ENCODE peak calls at places on chromosomes 12 and 14, in ten cellular contexts. E is SK-N-SH, O is K562, S is suprapubic skin, L is stomach, Q is esophagus muscularis mucosa, R is GM23338, G is endothelial cell of umbilical vein, H is HepG2, K is prostate gland. T is an unnamed sample. For H3K36me3 and H3K4me1, the result is how much of the 10 kb centered on the place peaks cover.

GRCh38 chr12:54019924-54020586 is 8.2 kb upstream of the HOXC6 start:
- DNase-seq in E (no peak), O (no peak), S (no peak), L (no peak), Q (no peak), R (no peak), G (no peak), H (no peak), K (no peak), T (no peak)

GRCh38 chr12:13101854-13102375 is 1.6 kb downstream of the GSG1 start:
- DNase-seq in E (no peak), O (no peak), S (no peak), L (no peak), Q (peak), R (no peak), G (peak), H (peak), K (peak), T (no peak)

GRCh38 chr14:100903672-100904185 is at the start of gene RTL1:
- DNase-seq in E (peak), O (no peak), S (no peak), L (no peak), Q (peak), R (no peak), G (no peak), H (no peak), K (no peak), T (peak)

GRCh38 chr14:41034969-41035368 is 571.7 kb upstream of the LRFN5 start:
- DNase-seq in E (no peak), O (no peak), S (no peak), L (no peak), Q (no peak), R (no peak), G (no peak), H (no peak), K (no peak), T (no peak)

GRCh38 chr12:1972856-1973317 is 31.4 kb downstream of the DCP1B start:
- DNase-seq in E (no peak), O (no peak), S (no peak), L (no peak), Q (no peak), R (no peak), G (peak), H (no peak), K (peak), T (no peak)

GRCh38 chr12:123958462-123958861 is 14.2 kb downstream of the CCDC92 start:
- DNase-seq in E (no peak), O (no peak), S (no peak), L (no peak), Q (no peak), R (no peak), G (no peak), H (no peak), K (no peak), T (no peak)

GRCh38 chr12:6096527-6096926 is 27.9 kb downstream of the VWF start:
- DNase-seq in E (no peak), O (no peak), S (no peak), L (no peak), Q (no peak), R (no peak), G (no peak), H (no peak), K (no peak), T (no peak)

GRCh38 chr14:53325176-53325806 is 172.2 kb upstream of the DDHD1 start:
- DNase-seq in E (peak), O (no peak), S (no peak), L (no peak), Q (no peak), R (peak), G (no peak), H (no peak), K (no peak), T (no peak)

GRCh38 chr12:115337693-115338543 is 653.9 kb upstream of the TBX3 start:
- DNase-seq in E (no peak), O (no peak), S (no peak), L (no peak), Q (no peak), R (peak), G (peak), H (peak), K (peak), T (no peak)

GRCh38 chr14:69475194-69475818 is 9.2 kb upstream of the PLEKHD1 start:
- DNase-seq in E (peak), O (no peak), S (no peak), L (no peak), Q (no peak), R (peak), G (peak), H (peak), K (no peak), T (no peak)

GRCh38 chr12:89412665-89413064 is 60.4 kb upstream of the DUSP6 start:
- DNase-seq in E (no peak), O (no peak), S (no peak), L (no peak), Q (peak), R (no peak), G (no peak), H (no peak), K (no peak), T (no peak)

GRCh38 chr14:76407449-76408150 is 31.7 kb downstream of the ESRRB start:
- DNase-seq in E (no peak), O (no peak), S (no peak), L (no peak), Q (no peak), R (no peak), G (no peak), H (no peak), K (no peak), T (no peak)

GRCh38 chr14:51019089-51019488 is 74.8 kb upstream of the PYGL start:
- DNase-seq in E (no peak), O (no peak), S (no peak), L (no peak), Q (no peak), R (no peak), G (no peak), H (no peak), K (no peak), T (no peak)

GRCh38 chr14:69760810-69761209 is 6.1 kb upstream of the SRSF5 start:
- DNase-seq in E (no peak), O (no peak), S (no peak), L (no peak), Q (no peak), R (no peak), G (peak), H (no peak), K (no peak), T (no peak)

GRCh38 chr12:131773582-131774221 is 54.5 kb upstream of the MMP17 start:
- DNase-seq in E (no peak), O (no peak), S (no peak), L (no peak), Q (no peak), R (peak), G (no peak), H (no peak), K (no peak), T (peak)

DNA sequence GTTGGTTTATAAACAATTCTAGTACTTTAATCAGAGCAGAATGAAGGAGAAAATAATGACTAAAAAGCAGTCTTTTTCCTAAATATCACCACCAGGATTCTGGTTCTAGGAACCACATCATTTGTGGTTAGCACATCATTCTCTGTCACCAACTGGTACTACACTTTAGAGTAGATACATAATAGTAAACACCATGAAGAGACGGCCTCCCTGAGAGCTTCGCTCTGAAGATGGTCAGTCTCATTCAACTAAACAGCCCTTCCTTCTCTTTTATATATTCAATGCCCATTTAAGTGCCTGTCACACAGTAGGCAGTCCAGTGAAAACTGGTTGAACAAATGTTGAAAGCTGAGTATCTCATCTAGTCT is 10.9 kb downstream of the SLC38A2 start:
- DNase-seq in E (no peak), O (no peak), S (no peak), L (no peak), Q (no peak), R (no peak), G (no peak), H (no peak), K (no peak), T (no peak)
- H3K36me3 ChIP-seq in E (half or more), O (half or more), S (half or more), L (half or more), Q (half or more), R (half or more), G (under half), H (under half), K (under half), T (half or more)

DNA sequence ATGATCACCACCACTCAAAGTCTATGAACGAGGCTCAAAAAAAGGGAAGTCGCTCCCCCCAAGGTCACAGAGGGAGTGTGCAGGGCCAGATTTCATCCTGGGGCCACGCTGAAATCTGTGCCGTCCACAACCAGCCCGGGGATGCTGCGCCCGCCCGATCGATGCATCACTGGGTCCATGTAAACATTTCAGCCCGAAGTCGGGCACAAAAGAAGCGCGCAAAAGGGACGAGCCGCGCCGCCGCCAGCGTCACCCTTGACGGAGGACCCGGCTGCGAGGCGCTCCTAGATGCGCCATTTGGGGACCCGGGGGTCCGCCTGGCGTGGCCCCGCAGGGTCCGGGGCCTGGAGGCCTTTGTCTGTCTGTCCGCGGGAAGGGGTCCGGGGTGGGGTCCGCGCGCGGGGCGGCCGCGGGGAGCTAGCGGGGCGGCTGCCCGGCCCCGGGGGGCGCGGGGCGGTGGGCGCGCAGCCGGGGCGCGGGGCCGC is 503 bp downstream of the FBXO21 start:
- DNase-seq in E (peak), O (peak), S (peak), L (peak), Q (no peak), R (peak), G (peak), H (peak), K (no peak), T (peak)
- H3K4me1 ChIP-seq in E (under half), O (under half), S (under half), L (under half), Q (under half), R (under half), G (under half), H (under half), K (under half), T (half or more)

GRCh38 chr14:63203618-63204406 is 431 bp upstream of the RHOJ start:
- DNase-seq in E (peak), O (no peak), S (peak), L (peak), Q (peak), R (peak), G (peak), H (peak), K (peak), T (peak)
- TF ChIP-seq POLR2AphosphoS5 in E (peak), O (no peak), S (peak), L (peak), Q (peak), R (no peak), G (peak), H (no peak), K (peak), T (no peak)

GRCh38 chr12:55736780-55737580 is 5.9 kb upstream of the GDF11 start:
- DNase-seq in E (peak), O (peak), S (no peak), L (peak), Q (no peak), R (peak), G (peak), H (peak), K (peak), T (peak)
- H3K36me3 ChIP-seq in E (under half), O (under half), S (under half), L (under half), Q (under half), R (under half), G (under half), H (under half), K (under half), T (under half)

GRCh38 chr14:81797246-81797645 is 263.6 kb upstream of the SEL1L start:
- DNase-seq in E (no peak), O (no peak), S (no peak), L (no peak), Q (no peak), R (no peak), G (no peak), H (no peak), K (no peak), T (no peak)
- H3K4me1 ChIP-seq in E (under half), O (under half), S (under half), L (under half), Q (under half), R (under half), G (under half), H (under half), K (under half), T (under half)

GRCh38 chr12:64255249-64255648 is 33.2 kb upstream of the KICS2 start:
- DNase-seq in E (no peak), O (no peak), S (no peak), L (no peak), Q (no peak), R (no peak), G (no peak), H (no peak), K (no peak), T (no peak)
- TF ChIP-seq POLR2AphosphoS5 in E (no peak), O (no peak), S (no peak), L (no peak), Q (no peak), R (no peak), G (no peak), H (no peak), K (no peak), T (no peak)

GRCh38 chr14:22533739-22534359 is 55.2 kb downstream of the DAD1 start:
- DNase-seq in E (no peak), O (no peak), S (no peak), L (no peak), Q (no peak), R (no peak), G (no peak), H (no peak), K (no peak), T (no peak)

GRCh38 chr14:22533057-22533704 is 55.8 kb downstream of the DAD1 start:
- DNase-seq in E (no peak), O (no peak), S (no peak), L (no peak), Q (no peak), R (no peak), G (no peak), H (no peak), K (no peak), T (no peak)

GRCh38 chr14:22534547-22534946 is 54.5 kb downstream of the DAD1 start:
- DNase-seq in E (no peak), O (no peak), S (no peak), L (no peak), Q (no peak), R (no peak), G (no peak), H (no peak), K (no peak), T (no peak)

GRCh38 chr14:22531451-22532344 is 57.3 kb downstream of the DAD1 start:
- DNase-seq in E (no peak), O (no peak), S (no peak), L (no peak), Q (no peak), R (no peak), G (no peak), H (no peak), K (no peak), T (no peak)

GRCh38 chr14:22532345-22533056 is 56.5 kb downstream of the DAD1 start:
- DNase-seq in E (no peak), O (no peak), S (no peak), L (no peak), Q (no peak), R (no peak), G (no peak), H (no peak), K (no peak), T (no peak)
- H3K36me3 ChIP-seq in E (under half), O (under half), S (under half), L (under half), Q (under half), R (under half), G (under half), H (under half), K (under half), T (under half)

GRCh38 chr12:10362325-10362724 is 27.5 kb downstream of the KLRK1 start:
- DNase-seq in E (no peak), O (no peak), S (no peak), L (no peak), Q (no peak), R (no peak), G (no peak), H (no peak), K (no peak), T (no peak)

GRCh38 chr12:10363665-10363921 is 26.2 kb downstream of the KLRK1 start:
- DNase-seq in E (no peak), O (no peak), S (no peak), L (no peak), Q (no peak), R (no peak), G (no peak), H (no peak), K (no peak), T (no peak)

GRCh38 chr12:10361622-10362021 is 28.2 kb downstream of the KLRK1 start:
- DNase-seq in E (no peak), O (no peak), S (no peak), L (no peak), Q (no peak), R (no peak), G (no peak), H (peak), K (no peak), T (no peak)

GRCh38 chr12:10363922-10364838 is 25.7 kb downstream of the KLRK1 start:
- DNase-seq in E (no peak), O (peak), S (no peak), L (peak), Q (no peak), R (no peak), G (peak), H (peak), K (peak), T (peak)

DNA sequence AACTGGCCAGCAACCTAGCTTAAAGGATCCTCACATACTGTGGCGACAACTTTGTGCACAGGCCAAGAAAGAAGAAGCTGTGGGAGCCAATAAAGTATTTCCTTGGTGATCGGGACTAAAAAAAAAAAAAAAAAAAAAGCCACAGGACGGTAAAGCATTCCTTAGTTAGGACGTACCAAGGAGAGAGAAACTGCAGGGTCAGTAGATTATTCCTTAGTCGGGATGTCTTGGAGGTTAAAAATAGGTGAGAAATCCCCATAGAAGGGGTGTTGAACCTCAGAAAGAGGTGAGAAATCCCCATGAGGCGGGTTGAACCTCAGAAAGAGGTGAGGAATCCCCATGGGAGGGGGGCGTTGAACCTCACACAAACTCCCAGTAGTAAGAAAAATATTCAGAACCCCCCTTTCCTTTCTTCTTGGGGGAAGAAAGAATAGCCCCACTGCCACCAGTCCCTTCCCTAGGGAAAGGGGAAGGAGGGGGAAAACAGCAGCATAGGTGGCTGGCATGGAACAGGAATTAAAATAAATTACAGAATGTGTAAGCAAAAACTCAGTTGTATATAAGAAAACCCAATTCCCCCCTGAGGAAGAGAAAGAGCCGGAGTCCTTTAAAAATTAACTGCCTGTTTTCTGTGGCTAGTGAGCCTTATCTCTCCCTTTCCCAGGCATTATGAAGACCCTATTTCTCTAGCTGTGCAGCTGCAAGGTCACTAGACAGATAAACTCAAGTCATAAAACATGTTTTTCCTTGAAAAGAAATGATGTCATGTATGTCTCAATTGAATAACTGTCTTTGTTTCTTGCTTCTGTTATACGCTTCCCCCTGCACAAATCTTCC is 26.8 kb downstream of the KLRK1 start:
- DNase-seq in E (no peak), O (no peak), S (no peak), L (no peak), Q (no peak), R (peak), G (peak), H (no peak), K (no peak), T (no peak)
- H3K4me1 ChIP-seq in E (under half), O (under half), S (under half), L (under half), Q (under half), R (under half), G (under half), H (under half), K (under half), T (under half)

GRCh38 chr12:67586951-67587350 is 61.6 kb upstream of the DYRK2 start:
- DNase-seq in E (no peak), O (no peak), S (no peak), L (no peak), Q (no peak), R (no peak), G (no peak), H (no peak), K (no peak), T (no peak)
- TF ChIP-seq POLR2AphosphoS5 in E (no peak), O (no peak), S (no peak), L (no peak), Q (no peak), R (no peak), G (no peak), H (no peak), K (no peak), T (no peak)

T was measured in spleen.